ENCODE peak calls at places on chromosomes 3 and 15, in four cellular contexts. J, V, L and X are unnamed samples.
A peak's percentile ranks its signal among the peaks of the same experiment; 100 is the strongest.

GRCh38 chr3:72150634-72151412 is 365.9 kb upstream of the PROK2 start:
- DNase-seq in L (peak; percentile 81), V (no peak), J (no peak), X (no peak)

GRCh38 chr3:86147119-86147518 is 843.8 kb downstream of the VGLL3 start:
- DNase-seq in V (no peak), J (no peak), L (no peak), X (no peak)

GRCh38 chr3:47715928-47716327 is 65.8 kb downstream of the SMARCC1 start:
- DNase-seq in V (peak; percentile 53), L (no peak), J (peak; percentile 68), X (no peak)

GRCh38 chr15:85388962-85389361 is 8.6 kb downstream of the AKAP13 start:
- DNase-seq in V (no peak), L (no peak), J (no peak), X (no peak)

GRCh38 chr15:31091531-31091930 is 10.0 kb downstream of the TRPM1 start:
- DNase-seq in L (no peak), V (peak; percentile 17), J (no peak), X (no peak)

GRCh38 chr3:32321095-32321835 is 70.4 kb upstream of the CMTM7 start:
- DNase-seq in V (no peak), L (no peak), J (no peak), X (no peak)

GRCh38 chr15:55526559-55527036 is 18.6 kb upstream of the DNAAF4 start:
- DNase-seq in V (peak; percentile 84), L (no peak), J (peak; percentile 47), X (peak; percentile 59)

GRCh38 chr3:168093229-168093628 is 2.5 kb downstream of the GOLIM4 start:
- DNase-seq in L (no peak), J (no peak), V (no peak), X (no peak)

GRCh38 chr3:94972066-94972465 is 909.2 kb downstream of the NSUN3 start:
- DNase-seq in L (no peak), V (no peak), J (no peak), X (no peak)

GRCh38 chr3:36365829-36366228 is 14.5 kb upstream of the STAC start:
- DNase-seq in J (no peak), V (no peak), L (no peak), X (no peak)

GRCh38 chr3:12034440-12034839 is 30.3 kb downstream of the SYN2 start:
- DNase-seq in J (no peak), L (no peak), V (no peak), X (no peak)

GRCh38 chr3:186442162-186442561 is 80.1 kb upstream of the DGKG start:
- DNase-seq in L (no peak), J (no peak), V (peak; percentile 37), X (peak; percentile 57)

GRCh38 chr3:51384145-51384729 is 854 bp upstream of the MANF start:
- DNase-seq in J (peak; percentile 51), L (peak; percentile 48), V (no peak), X (no peak)

GRCh38 chr15:27271258-27271657 is 300.3 kb downstream of the GABRG3 start:
- DNase-seq in J (no peak), L (no peak), V (no peak), X (no peak)

GRCh38 chr3:152200476-152201422 is 68.0 kb upstream of the MBNL1 start:
- DNase-seq in V (peak; percentile 35), L (no peak), J (no peak), X (no peak)

GRCh38 chr3:162021206-162021605 is 524.6 kb downstream of the OTOL1 start:
- DNase-seq in V (no peak), L (no peak), J (no peak), X (no peak)

GRCh38 chr3:39178553-39178952 is 13.8 kb downstream of the XIRP1 start:
- DNase-seq in L (no peak), V (peak; percentile 45), J (no peak), X (no peak)
- H3K4me3 ChIP-seq in L (no peak overlapping the region), V (peak overlapping the region; percentile 29), J (no peak overlapping the region), X (peak overlapping the region; percentile 55)

GRCh38 chr3:163490119-163490518 is 1588.2 kb downstream of the SI start:
- DNase-seq in L (peak; percentile 44), J (peak; percentile 28), V (peak; percentile 32), X (peak; percentile 85)
- TF ChIP-seq CTCF in L (peak; percentile 24), J (peak; percentile 39), V (peak; percentile 42), X (peak; percentile 96)

DNA sequence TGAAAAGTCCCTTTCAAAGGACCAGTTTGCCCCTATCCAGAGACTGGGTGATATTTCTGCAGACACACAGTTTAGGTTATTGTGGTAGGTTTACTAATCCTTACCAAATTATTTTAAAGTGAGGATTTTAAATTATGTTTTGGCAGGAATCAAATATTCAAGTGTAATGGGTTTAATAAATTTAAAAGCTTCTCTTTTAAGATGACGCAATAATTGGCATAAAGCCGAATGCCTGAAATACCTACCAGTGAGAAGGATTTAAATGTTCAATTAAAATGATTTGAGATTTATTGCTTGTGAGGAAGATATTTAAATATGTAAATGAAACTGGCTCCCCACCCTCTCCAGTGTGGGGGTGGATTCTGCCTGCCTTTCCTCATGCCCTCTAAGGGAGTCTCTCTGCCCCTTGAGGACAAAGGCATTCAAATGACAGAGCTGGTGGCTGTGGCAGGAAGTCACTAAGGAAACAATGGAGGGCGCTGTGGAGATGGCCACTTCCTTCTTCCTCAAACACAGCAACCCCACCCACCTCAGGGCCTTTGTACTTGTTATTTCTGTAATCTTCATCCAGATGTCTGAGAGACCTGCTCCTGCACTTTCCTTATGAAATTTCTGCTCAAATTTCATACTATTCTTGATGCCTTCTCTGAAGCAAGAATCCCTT is 131.7 kb downstream of the TNIK start:
- DNase-seq in L (peak; percentile 69), J (peak; percentile 17), V (peak; percentile 47), X (peak; percentile 33)
- H3K4me1 ChIP-seq in L (no peaks in the 10 kb centered on the region), J (no peaks in the 10 kb centered on the region), V (peaks cover 25% of the 10 kb centered on the region), X (peaks cover 8% of the 10 kb centered on the region)

DNA sequence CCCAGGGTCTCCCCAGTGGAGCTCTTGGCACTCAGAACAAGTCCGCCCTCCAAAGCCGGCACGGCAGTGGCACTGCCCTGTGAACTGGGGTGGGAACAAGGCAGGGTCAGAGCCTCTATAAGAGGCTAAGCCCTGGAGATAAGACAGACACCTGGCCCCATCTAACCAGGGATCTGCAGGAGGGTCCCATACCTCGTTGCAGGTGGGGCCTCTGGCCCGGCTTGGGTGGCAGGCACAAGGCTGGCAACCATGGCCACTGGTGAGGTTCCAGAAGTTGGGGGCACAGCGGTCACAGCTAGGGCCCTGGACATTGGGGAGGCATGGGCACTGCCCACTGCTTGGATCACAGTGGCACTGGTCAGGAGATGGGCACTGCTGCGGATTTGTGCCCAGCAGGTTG is 3.6 kb upstream of the USP19 start:
- DNase-seq in V (no peak), L (no peak), J (no peak), X (no peak)
- H3K4me3 ChIP-seq in V (no peak overlapping the region), L (no peak overlapping the region), J (no peak overlapping the region), X (no peak overlapping the region)

GRCh38 chr3:98657429-98657828 is 64.0 kb upstream of the CPOX start:
- DNase-seq in V (no peak), L (peak; percentile 39), J (no peak), X (peak; percentile 61)
- TF ChIP-seq CTCF in V (no peak), L (no peak), J (no peak), X (peak; percentile 48)

GRCh38 chr15:75675579-75676404 is 28.1 kb downstream of the SNX33 start:
- DNase-seq in J (no peak), L (no peak), V (no peak), X (no peak)
- H3K4me1 ChIP-seq in J (no peaks in the 10 kb centered on the region), L (no peaks in the 10 kb centered on the region), V (peaks cover 32% of the 10 kb centered on the region), X (peaks cover 16% of the 10 kb centered on the region)

GRCh38 chr3:42839616-42840015 is 30.4 kb downstream of the ACKR2 start:
- DNase-seq in L (peak; percentile 49), V (peak; percentile 76), J (peak; percentile 66), X (peak; percentile 38)
- H3K4me3 ChIP-seq in L (no peak overlapping the region), V (no peak overlapping the region), J (no peak overlapping the region), X (peak overlapping the region; percentile 8)

DNA sequence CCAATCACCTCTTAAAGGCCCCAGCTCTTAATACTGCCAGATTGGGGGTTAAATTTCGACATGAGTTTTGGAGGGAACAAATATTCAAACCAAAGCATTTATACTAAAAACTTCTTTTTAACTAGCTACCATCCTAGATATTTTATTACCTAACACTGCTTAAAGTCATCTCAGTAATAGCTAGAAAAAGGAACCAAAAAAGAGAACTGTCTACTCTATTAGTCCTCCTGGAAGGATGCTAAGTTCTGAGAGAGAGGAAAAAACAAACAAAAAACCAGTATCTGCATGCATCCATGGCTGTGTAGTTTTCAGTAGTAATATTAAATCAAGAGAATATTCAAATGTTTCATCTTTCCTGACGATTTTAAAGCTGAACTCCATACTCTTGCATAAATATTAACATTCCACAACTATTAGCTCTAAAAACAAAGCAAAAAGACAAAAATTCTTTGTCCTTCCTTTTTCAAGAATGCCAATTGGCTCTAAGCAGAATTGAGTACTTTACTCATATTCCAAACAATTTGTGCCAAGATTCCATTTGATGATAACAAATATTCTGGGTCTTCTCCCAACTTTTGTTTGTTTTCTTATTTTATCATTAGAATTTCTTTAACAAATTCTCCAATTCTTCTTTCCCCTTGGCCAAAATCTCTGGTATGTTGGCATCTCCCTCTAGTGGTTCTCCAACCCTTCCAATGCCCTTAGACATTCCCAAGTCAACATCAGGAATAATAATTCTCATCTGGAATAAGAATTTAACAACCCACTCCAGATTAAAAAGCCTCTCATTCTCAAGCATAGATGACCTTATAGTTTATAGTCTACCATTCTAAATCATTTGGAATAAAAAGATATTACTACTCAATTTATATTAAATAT is 5.5 kb downstream of the CPOX start:
- DNase-seq in V (no peak), J (no peak), L (no peak), X (no peak)
- TF ChIP-seq CTCF in V (peak; percentile 39), J (no peak), L (no peak), X (peak; percentile 45)

GRCh38 chr15:80549191-80549590 is 145.0 kb downstream of the ARNT2 start:
- DNase-seq in L (no peak), V (peak; percentile 81), J (no peak), X (no peak)
- H3K4me1 ChIP-seq in L (no peaks in the 10 kb centered on the region), V (no peaks in the 10 kb centered on the region), J (no peaks in the 10 kb centered on the region), X (no peaks in the 10 kb centered on the region)